ENCODE peak calls at places on chromosome 21, in four cellular contexts. One of them, this sample, is unnamed.

GRCh38 chr21:34582506-34583150 is 32.3 kb downstream of the RCAN1 start:
- DNase-seq in PC-3: peak; percentile 54
- DNase-seq in HCT116: no peak
- DNase-seq in OCI-LY7: peak; percentile 33
- DNase-seq in this sample: peak; percentile 51

GRCh38 chr21:33197546-33197945 is 32.2 kb upstream of the IFNAR2 start:
- DNase-seq in PC-3: no peak
- DNase-seq in HCT116: no peak
- DNase-seq in OCI-LY7: no peak
- DNase-seq in this sample: no peak

GRCh38 chr21:39911792-39912191 is 44.6 kb downstream of the PCP4 start:
- DNase-seq in PC-3: no peak
- DNase-seq in HCT116: no peak
- DNase-seq in OCI-LY7: no peak
- DNase-seq in this sample: no peak

GRCh38 chr21:31366825-31367224 is 22.8 kb upstream of the TIAM1 start:
- DNase-seq in PC-3: peak; percentile 98
- DNase-seq in HCT116: peak; percentile 98
- DNase-seq in OCI-LY7: no peak
- DNase-seq in this sample: no peak

GRCh38 chr21:27643326-27643725 is 676.4 kb upstream of the ADAMTS5 start:
- DNase-seq in PC-3: no peak
- DNase-seq in HCT116: no peak
- DNase-seq in OCI-LY7: no peak
- DNase-seq in this sample: no peak

GRCh38 chr21:28884481-28884880 is 108.2 kb downstream of the LTN1 start:
- DNase-seq in PC-3: peak; percentile 23
- DNase-seq in HCT116: no peak
- DNase-seq in OCI-LY7: peak; percentile 18
- DNase-seq in this sample: no peak

GRCh38 chr21:33940164-33940563 is 24.6 kb upstream of the ATP5PO start:
- DNase-seq in PC-3: no peak
- DNase-seq in HCT116: no peak
- DNase-seq in OCI-LY7: no peak
- DNase-seq in this sample: peak; percentile 48

GRCh38 chr21:14267071-14267470 is 51.1 kb downstream of the RBM11 start:
- DNase-seq in PC-3: no peak
- DNase-seq in HCT116: no peak
- DNase-seq in OCI-LY7: no peak
- DNase-seq in this sample: peak; percentile 8

GRCh38 chr21:45374826-45375455 is 30.0 kb upstream of the COL18A1 start:
- DNase-seq in PC-3: no peak
- DNase-seq in HCT116: no peak
- DNase-seq in OCI-LY7: no peak
- DNase-seq in this sample: no peak

GRCh38 chr21:31888936-31889371 is 16.1 kb downstream of the HUNK start:
- DNase-seq in PC-3: peak; percentile 50
- DNase-seq in HCT116: no peak
- DNase-seq in OCI-LY7: no peak
- DNase-seq in this sample: peak; percentile 58

GRCh38 chr21:31673513-31673912 is 14.0 kb downstream of the SOD1 start:
- DNase-seq in PC-3: no peak
- DNase-seq in HCT116: no peak
- DNase-seq in OCI-LY7: no peak
- DNase-seq in this sample: no peak

GRCh38 chr21:28742527-28742926 is 250.2 kb downstream of the LTN1 start:
- DNase-seq in PC-3: peak; percentile 75
- DNase-seq in HCT116: no peak
- DNase-seq in OCI-LY7: no peak
- DNase-seq in this sample: no peak

GRCh38 chr21:29418813-29419212 is 120.1 kb downstream of the BACH1 start:
- DNase-seq in PC-3: no peak
- DNase-seq in HCT116: no peak
- DNase-seq in OCI-LY7: peak; percentile 60
- DNase-seq in this sample: no peak

GRCh38 chr21:31284797-31285397 is 59.2 kb downstream of the TIAM1 start:
- DNase-seq in PC-3: no peak
- DNase-seq in HCT116: peak; percentile 58
- DNase-seq in OCI-LY7: no peak
- DNase-seq in this sample: no peak

GRCh38 chr21:27359141-27359540 is 392.3 kb upstream of the ADAMTS5 start:
- DNase-seq in PC-3: no peak
- DNase-seq in HCT116: no peak
- DNase-seq in OCI-LY7: no peak
- DNase-seq in this sample: no peak

GRCh38 chr21:14734191-14734590 is 188.1 kb upstream of the SAMSN1 start:
- DNase-seq in PC-3: no peak
- DNase-seq in HCT116: no peak
- DNase-seq in OCI-LY7: no peak
- DNase-seq in this sample: no peak

DNA sequence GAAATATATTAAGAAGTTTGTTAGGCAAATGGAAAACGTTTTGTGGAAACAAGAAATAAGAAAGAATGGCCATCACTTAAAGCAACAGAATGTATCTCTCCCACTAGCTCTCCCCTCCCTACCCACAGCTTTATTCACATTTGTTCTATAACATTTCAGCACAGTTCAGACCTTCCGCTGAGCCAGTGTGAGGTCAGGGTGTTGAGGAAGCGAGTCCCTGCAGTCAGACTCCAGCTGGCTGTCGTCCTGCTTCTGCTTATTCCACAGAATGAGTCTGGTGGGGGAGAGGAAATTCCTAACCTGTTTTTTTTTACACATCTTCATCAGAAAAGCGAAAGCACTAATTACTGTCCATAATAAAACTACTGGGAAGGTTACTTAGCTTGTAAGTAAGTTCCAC is 39.1 kb downstream of the MRPL39 start:
- DNase-seq in PC-3: no peak
- DNase-seq in HCT116: no peak
- DNase-seq in OCI-LY7: no peak
- DNase-seq in this sample: peak; percentile 10
- TF ChIP-seq EZH2phosphoT487 in PC-3: no peak
- TF ChIP-seq EZH2phosphoT487 in HCT116: no peak
- TF ChIP-seq EZH2phosphoT487 in OCI-LY7: no peak
- TF ChIP-seq EZH2phosphoT487 in this sample: no peak

GRCh38 chr21:36235058-36235582 is 78.5 kb downstream of the DOP1B start:
- DNase-seq in PC-3: no peak
- DNase-seq in HCT116: no peak
- DNase-seq in OCI-LY7: no peak
- DNase-seq in this sample: peak; percentile 30
- TF ChIP-seq EZH2phosphoT487 in PC-3: no peak
- TF ChIP-seq EZH2phosphoT487 in HCT116: no peak
- TF ChIP-seq EZH2phosphoT487 in OCI-LY7: no peak
- TF ChIP-seq EZH2phosphoT487 in this sample: no peak

GRCh38 chr21:41958886-41959563 is 5.2 kb upstream of the C2CD2 start:
- DNase-seq in PC-3: peak; percentile 94
- DNase-seq in HCT116: no peak
- DNase-seq in OCI-LY7: no peak
- DNase-seq in this sample: no peak
- TF ChIP-seq EZH2phosphoT487 in PC-3: no peak
- TF ChIP-seq EZH2phosphoT487 in HCT116: no peak
- TF ChIP-seq EZH2phosphoT487 in OCI-LY7: no peak
- TF ChIP-seq EZH2phosphoT487 in this sample: no peak

DNA sequence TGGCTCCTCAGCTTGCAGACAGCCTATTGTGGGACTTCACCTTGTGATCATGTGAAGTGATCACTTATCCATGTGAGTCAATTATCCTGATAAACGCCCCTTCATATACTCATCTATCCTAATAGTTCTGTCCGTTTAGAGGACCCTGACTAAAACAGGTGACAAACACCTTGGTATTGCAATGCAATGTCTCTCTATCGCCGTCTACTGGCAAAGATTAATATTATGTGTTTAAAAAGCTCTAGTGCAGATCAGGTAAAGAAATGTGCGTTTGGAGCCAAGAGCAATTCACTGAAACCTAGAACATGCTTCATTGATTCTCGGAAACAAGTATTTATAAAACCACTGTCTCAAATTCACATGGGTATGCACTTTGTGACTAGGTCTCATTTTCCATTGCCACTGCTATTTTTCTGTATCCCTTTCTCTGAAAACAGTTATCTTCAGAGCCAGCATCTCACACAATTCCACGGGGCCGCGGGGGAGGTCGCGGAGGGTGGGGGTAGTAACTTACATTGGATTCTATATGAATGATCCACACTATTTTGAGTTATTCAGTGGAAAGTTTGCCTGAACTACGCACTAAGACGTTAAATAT is 554.6 kb upstream of the NCAM2 start:
- DNase-seq in PC-3: peak; percentile 61
- DNase-seq in HCT116: no peak
- DNase-seq in OCI-LY7: peak; percentile 20
- DNase-seq in this sample: peak; percentile 58
- TF ChIP-seq EZH2phosphoT487 in PC-3: no peak
- TF ChIP-seq EZH2phosphoT487 in HCT116: no peak
- TF ChIP-seq EZH2phosphoT487 in OCI-LY7: no peak
- TF ChIP-seq EZH2phosphoT487 in this sample: no peak

GRCh38 chr21:15788847-15789548 is 59.2 kb downstream of the USP25 start:
- DNase-seq in PC-3: peak; percentile 37
- DNase-seq in HCT116: no peak
- DNase-seq in OCI-LY7: no peak
- DNase-seq in this sample: no peak
- TF ChIP-seq EZH2phosphoT487 in PC-3: no peak
- TF ChIP-seq EZH2phosphoT487 in HCT116: no peak
- TF ChIP-seq EZH2phosphoT487 in OCI-LY7: no peak
- TF ChIP-seq EZH2phosphoT487 in this sample: no peak

GRCh38 chr21:25420831-25421230 is 186.4 kb downstream of the MRPL39 start:
- DNase-seq in PC-3: no peak
- DNase-seq in HCT116: no peak
- DNase-seq in OCI-LY7: no peak
- DNase-seq in this sample: no peak

GRCh38 chr21:25424674-25425073 is 182.6 kb downstream of the MRPL39 start:
- DNase-seq in PC-3: no peak
- DNase-seq in HCT116: no peak
- DNase-seq in OCI-LY7: no peak
- DNase-seq in this sample: no peak

GRCh38 chr21:25424045-25424444 is 183.2 kb downstream of the MRPL39 start:
- DNase-seq in PC-3: no peak
- DNase-seq in HCT116: no peak
- DNase-seq in OCI-LY7: peak; percentile 1
- DNase-seq in this sample: no peak

GRCh38 chr21:25422610-25423608 is 184.4 kb downstream of the MRPL39 start:
- DNase-seq in PC-3: no peak
- DNase-seq in HCT116: no peak
- DNase-seq in OCI-LY7: no peak
- DNase-seq in this sample: no peak

GRCh38 chr21:25421327-25422028 is 185.8 kb downstream of the MRPL39 start:
- DNase-seq in PC-3: peak; percentile 78
- DNase-seq in HCT116: no peak
- DNase-seq in OCI-LY7: peak; percentile 50
- DNase-seq in this sample: peak; percentile 59
- TF ChIP-seq EZH2phosphoT487 in PC-3: no peak
- TF ChIP-seq EZH2phosphoT487 in HCT116: no peak
- TF ChIP-seq EZH2phosphoT487 in OCI-LY7: no peak
- TF ChIP-seq EZH2phosphoT487 in this sample: no peak

DNA sequence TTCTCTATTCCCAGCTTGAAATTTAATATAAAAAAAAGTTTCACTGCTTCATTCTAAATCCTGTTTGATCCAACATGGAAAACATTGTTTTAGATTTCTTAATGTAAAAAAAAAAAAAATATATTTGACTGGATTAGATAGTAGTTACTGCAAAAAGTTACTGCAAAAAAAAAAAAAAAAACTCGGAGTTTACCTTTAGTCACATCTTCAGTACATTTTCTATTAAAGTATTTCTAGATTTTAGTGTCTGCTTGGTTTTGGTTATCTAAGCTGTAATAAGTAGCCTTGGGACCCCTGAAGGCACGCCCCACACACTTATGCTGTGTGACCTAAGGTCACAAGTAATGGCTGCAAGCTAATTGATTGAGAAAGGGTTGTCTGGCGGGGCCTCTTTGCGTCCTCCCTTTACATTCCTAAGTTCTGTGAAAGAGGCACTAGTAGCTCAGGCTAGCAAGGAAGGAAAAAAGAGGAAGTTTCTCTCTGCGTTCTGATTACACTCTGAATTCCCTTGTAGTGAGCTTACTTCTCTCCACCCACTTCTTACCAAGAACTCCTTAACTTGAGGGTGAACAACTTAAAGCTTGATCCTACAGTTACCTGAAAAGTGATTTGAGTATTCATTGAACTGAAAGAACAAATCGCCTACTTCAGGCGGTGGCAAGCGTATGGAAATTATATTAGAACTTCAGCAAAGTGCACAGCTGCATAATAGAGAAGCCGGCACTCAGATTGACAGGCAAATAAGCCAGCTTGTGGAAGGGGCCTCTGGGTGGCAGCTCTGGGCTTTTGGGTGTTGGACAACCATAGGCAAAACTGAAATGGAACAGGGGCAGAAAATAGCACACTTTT is 464.2 kb downstream of the USP25 start:
- DNase-seq in PC-3: peak; percentile 35
- DNase-seq in HCT116: no peak
- DNase-seq in OCI-LY7: peak; percentile 6
- DNase-seq in this sample: peak; percentile 65
- TF ChIP-seq EZH2phosphoT487 in PC-3: no peak
- TF ChIP-seq EZH2phosphoT487 in HCT116: no peak
- TF ChIP-seq EZH2phosphoT487 in OCI-LY7: no peak
- TF ChIP-seq EZH2phosphoT487 in this sample: no peak

GRCh38 chr21:38477241-38477640 is 21.0 kb downstream of the ERG start:
- DNase-seq in PC-3: no peak
- DNase-seq in HCT116: no peak
- DNase-seq in OCI-LY7: no peak
- DNase-seq in this sample: no peak
- TF ChIP-seq EZH2phosphoT487 in PC-3: no peak
- TF ChIP-seq EZH2phosphoT487 in HCT116: no peak
- TF ChIP-seq EZH2phosphoT487 in OCI-LY7: no peak
- TF ChIP-seq EZH2phosphoT487 in this sample: no peak

This sample was measured in hepatocyte.